ENCODE peak calls at places on chromosome X, in ten cellular contexts. Y, X, V, H, Z, S, N, K, C and Q are unnamed samples.
A peak's percentile ranks its signal among the peaks of the same experiment; 100 is the strongest.

GRCh38 chrX:141839856-141840255 is 1.7 kb downstream of the MAGEC3 start:
- DNase-seq in C (no peak), S (no peak), X (no peak), K (no peak), Y (peak; percentile 17), V (no peak), H (peak; percentile 1), N (no peak), Z (no peak), Q (no peak)

GRCh38 chrX:14095702-14096101 is 66.0 kb upstream of the GEMIN8 start:
- DNase-seq in H (peak; percentile 63), K (no peak), X (no peak), C (peak; percentile 64), S (peak; percentile 53), N (peak; percentile 20), V (peak; percentile 56), Y (peak; percentile 57), Z (no peak), Q (no peak)

GRCh38 chrX:24902808-24903207 is 113.0 kb downstream of the ARX start:
- DNase-seq in H (no peak), Y (peak; percentile 89), S (peak; percentile 96), N (no peak), Z (no peak), C (no peak), X (no peak), K (no peak), V (peak; percentile 38), Q (no peak)

GRCh38 chrX:46903458-46904242 is 8.6 kb upstream of the JADE3 start:
- DNase-seq in Z (no peak), H (peak; percentile 79), S (peak; percentile 70), N (peak; percentile 88), K (peak; percentile 77), Y (peak; percentile 68), X (peak; percentile 78), C (peak; percentile 59), V (peak; percentile 82), Q (peak; percentile 88)

GRCh38 chrX:13482764-13483552 is 86.4 kb upstream of the EGFL6 start:
- DNase-seq in Y (no peak), V (no peak), H (peak; percentile 47), X (no peak), N (no peak), K (no peak), S (no peak), C (no peak), Z (no peak), Q (no peak)

GRCh38 chrX:2692221-2693122 is 1.4 kb downstream of the CD99 start:
- DNase-seq in V (peak; percentile 40), S (peak; percentile 58), H (peak; percentile 59), K (peak; percentile 71), X (no peak), Y (peak; percentile 65), Z (no peak), C (no peak), N (peak; percentile 81), Q (no peak)

GRCh38 chrX:10444204-10444603 is 176.2 kb downstream of the MID1 start:
- DNase-seq in N (no peak), X (no peak), S (no peak), Z (no peak), H (no peak), V (no peak), C (no peak), K (no peak), Y (no peak), Q (no peak)

GRCh38 chrX:69285881-69286545 is 120.8 kb upstream of the PJA1 start:
- DNase-seq in Z (no peak), H (peak; percentile 34), Y (peak; percentile 8), K (peak; percentile 71), X (peak; percentile 2), C (peak; percentile 29), S (no peak), N (peak; percentile 91), V (peak; percentile 76), Q (peak; percentile 56)

GRCh38 chrX:11187001-11187400 is 75.9 kb downstream of the HCCS start:
- DNase-seq in X (no peak), N (peak; percentile 16), Z (no peak), K (no peak), C (no peak), V (no peak), Y (no peak), S (no peak), H (peak; percentile 37), Q (no peak)

GRCh38 chrX:154658957-154659356 is 5.6 kb upstream of the CTAG2 start:
- DNase-seq in N (no peak), C (no peak), Z (no peak), Y (no peak), H (no peak), V (no peak), K (no peak), X (no peak), S (no peak), Q (no peak)

GRCh38 chrX:73127700-73128241 is 48.5 kb upstream of the PABPC1L2A start:
- DNase-seq in V (no peak), X (no peak), N (no peak), K (peak; percentile 3), Y (no peak), C (peak; percentile 82), H (no peak), S (no peak), Z (no peak), Q (no peak)

GRCh38 chrX:115339441-115340025 is 50.0 kb downstream of the LUZP4 start:
- DNase-seq in H (no peak), X (no peak), Y (peak; percentile 83), C (no peak), S (peak; percentile 21), K (no peak), V (no peak), N (no peak), Z (no peak), Q (no peak)

GRCh38 chrX:107171369-107172102 is 34.7 kb downstream of the NUP62CL start:
- DNase-seq in H (no peak), V (no peak), K (no peak), C (no peak), Y (no peak), X (no peak), Z (no peak), S (no peak), N (no peak), Q (no peak)

GRCh38 chrX:53072418-53073114 is 9.6 kb upstream of the TSPYL2 start:
- DNase-seq in Y (no peak), C (no peak), S (no peak), N (no peak), V (no peak), X (no peak), K (no peak), Z (no peak), H (no peak), Q (no peak)

GRCh38 chrX:68261060-68261672 is 172.1 kb downstream of the OPHN1 start:
- DNase-seq in H (peak; percentile 31), V (no peak), K (no peak), Y (peak; percentile 27), C (peak; percentile 0), X (no peak), Z (no peak), S (peak; percentile 20), N (no peak), Q (no peak)

GRCh38 chrX:41502004-41502403 is 54.9 kb downstream of the NYX start:
- DNase-seq in S (no peak), V (no peak), N (no peak), C (no peak), H (no peak), Z (no peak), Y (no peak), K (no peak), X (no peak), Q (no peak)

GRCh38 chrX:150363561-150364346 is 637 bp downstream of the MAMLD1 start:
- DNase-seq in C (peak; percentile 13), V (peak; percentile 41), S (peak; percentile 29), N (peak; percentile 79), H (peak; percentile 70), Z (no peak), K (peak; percentile 22), X (no peak), Y (peak; percentile 45), Q (no peak)

GRCh38 chrX:86981326-86981890 is 536.2 kb upstream of the KLHL4 start:
- DNase-seq in C (no peak), K (no peak), Z (no peak), V (no peak), X (no peak), Y (no peak), H (no peak), S (no peak), N (no peak), Q (no peak)

GRCh38 chrX:152641256-152641875 is 3.7 kb downstream of the GABRQ start:
- DNase-seq in Y (no peak), N (no peak), X (no peak), C (no peak), S (no peak), H (no peak), K (no peak), V (no peak), Z (no peak), Q (no peak)

GRCh38 chrX:1248381-1249061 is 20.1 kb upstream of the CSF2RA start:
- DNase-seq in H (peak; percentile 5), N (no peak), X (no peak), Y (no peak), V (no peak), Z (no peak), K (peak; percentile 12), S (no peak), C (peak; percentile 59), Q (no peak)

GRCh38 chrX:40496728-40497127 is 84.0 kb upstream of the ATP6AP2 start:
- DNase-seq in K (no peak), N (no peak), C (no peak), H (peak; percentile 85), Y (peak; percentile 29), X (no peak), V (no peak), Z (no peak), S (peak; percentile 29), Q (no peak)

GRCh38 chrX:103063918-103064434 is at the start of gene BEX1:
- DNase-seq in X (peak; percentile 66), Z (no peak), V (no peak), K (no peak), Y (peak; percentile 61), S (no peak), C (peak; percentile 91), H (peak; percentile 3), N (peak; percentile 70), Q (peak; percentile 87)

GRCh38 chrX:103918584-103919335 is 43.7 kb upstream of the TMSB15B start:
- DNase-seq in N (peak; percentile 87), Z (no peak), H (peak; percentile 41), S (peak; percentile 59), K (peak; percentile 70), V (peak; percentile 59), X (peak; percentile 66), C (peak; percentile 80), Y (peak; percentile 68), Q (peak; percentile 74)

GRCh38 chrX:136336623-136337022 is 35.9 kb downstream of the ADGRG4 start:
- DNase-seq in K (no peak), Z (no peak), V (no peak), H (no peak), N (no peak), C (no peak), S (no peak), Y (peak; percentile 11), X (no peak), Q (no peak)

GRCh38 chrX:427812-428725 is 41.4 kb upstream of the PPP2R3B start:
- DNase-seq in Y (peak; percentile 39), C (peak; percentile 3), X (no peak), V (peak; percentile 57), H (no peak), Z (no peak), N (no peak), S (no peak), K (no peak), Q (no peak)

GRCh38 chrX:152929898-152930297 is 32.0 kb downstream of the ZNF185 start:
- DNase-seq in K (no peak), S (no peak), H (no peak), V (no peak), X (no peak), C (no peak), Y (no peak), N (no peak), Z (no peak), Q (no peak)